ENCODE peak calls at places on chromosomes 12 and 14, in eight cellular contexts. One of them, this sample, is unnamed.

GRCh38 chr12:2329811-2330210 is 277.0 kb downstream of the CACNA1C start:
- DNase-seq in LNCaP clone FGC: no peak
- DNase-seq in AG04450: no peak
- DNase-seq in HFF-Myc: no peak
- DNase-seq in transverse colon: no peak
- DNase-seq in lower leg skin: no peak
- DNase-seq in heart right ventricle: no peak
- DNase-seq in psoas muscle: no peak
- DNase-seq in this sample: no peak

GRCh38 chr12:108773798-108774788 is 42.8 kb upstream of the CORO1C start:
- DNase-seq in AG04450: peak
- DNase-seq in lower leg skin: peak
- DNase-seq in HFF-Myc: peak
- DNase-seq in heart right ventricle: peak
- DNase-seq in LNCaP clone FGC: peak
- DNase-seq in transverse colon: peak
- DNase-seq in psoas muscle: peak
- DNase-seq in this sample: peak

GRCh38 chr12:93145086-93145485 is 216.0 kb upstream of the EEA1 start:
- DNase-seq in lower leg skin: no peak
- DNase-seq in LNCaP clone FGC: peak
- DNase-seq in heart right ventricle: no peak
- DNase-seq in psoas muscle: no peak
- DNase-seq in HFF-Myc: no peak
- DNase-seq in AG04450: no peak
- DNase-seq in transverse colon: no peak
- DNase-seq in this sample: no peak

GRCh38 chr14:50122291-50122690 is 5.9 kb upstream of the VCPKMT start:
- DNase-seq in LNCaP clone FGC: no peak
- DNase-seq in HFF-Myc: no peak
- DNase-seq in AG04450: no peak
- DNase-seq in transverse colon: no peak
- DNase-seq in lower leg skin: no peak
- DNase-seq in heart right ventricle: no peak
- DNase-seq in psoas muscle: no peak
- DNase-seq in this sample: no peak

GRCh38 chr12:93734784-93735183 is 57.6 kb downstream of the CRADD start:
- DNase-seq in HFF-Myc: no peak
- DNase-seq in heart right ventricle: no peak
- DNase-seq in transverse colon: no peak
- DNase-seq in lower leg skin: no peak
- DNase-seq in psoas muscle: no peak
- DNase-seq in LNCaP clone FGC: no peak
- DNase-seq in AG04450: no peak
- DNase-seq in this sample: no peak

GRCh38 chr14:101444116-101444515 is 117.2 kb upstream of the DIO3 start:
- DNase-seq in psoas muscle: no peak
- DNase-seq in LNCaP clone FGC: no peak
- DNase-seq in heart right ventricle: no peak
- DNase-seq in transverse colon: no peak
- DNase-seq in lower leg skin: no peak
- DNase-seq in AG04450: no peak
- DNase-seq in HFF-Myc: no peak
- DNase-seq in this sample: no peak

GRCh38 chr12:109686523-109686922 is 27.1 kb upstream of the FAM222A start:
- DNase-seq in psoas muscle: no peak
- DNase-seq in AG04450: no peak
- DNase-seq in lower leg skin: no peak
- DNase-seq in transverse colon: no peak
- DNase-seq in LNCaP clone FGC: no peak
- DNase-seq in heart right ventricle: no peak
- DNase-seq in HFF-Myc: no peak
- DNase-seq in this sample: no peak

GRCh38 chr14:59509101-59509500 is 24.8 kb downstream of the JKAMP start:
- DNase-seq in transverse colon: no peak
- DNase-seq in AG04450: no peak
- DNase-seq in psoas muscle: no peak
- DNase-seq in HFF-Myc: no peak
- DNase-seq in heart right ventricle: no peak
- DNase-seq in LNCaP clone FGC: no peak
- DNase-seq in lower leg skin: no peak
- DNase-seq in this sample: no peak

GRCh38 chr14:47846008-47846407 is 170.6 kb upstream of the MDGA2 start:
- DNase-seq in lower leg skin: no peak
- DNase-seq in HFF-Myc: no peak
- DNase-seq in transverse colon: no peak
- DNase-seq in psoas muscle: no peak
- DNase-seq in LNCaP clone FGC: no peak
- DNase-seq in heart right ventricle: no peak
- DNase-seq in AG04450: no peak
- DNase-seq in this sample: no peak

GRCh38 chr14:77878783-77879182 is 78.9 kb downstream of the ADCK1 start:
- DNase-seq in heart right ventricle: no peak
- DNase-seq in transverse colon: no peak
- DNase-seq in LNCaP clone FGC: no peak
- DNase-seq in AG04450: no peak
- DNase-seq in HFF-Myc: no peak
- DNase-seq in lower leg skin: no peak
- DNase-seq in psoas muscle: no peak
- DNase-seq in this sample: no peak

GRCh38 chr12:26614217-26614616 is 218.8 kb downstream of the ITPR2 start:
- DNase-seq in transverse colon: peak
- DNase-seq in psoas muscle: no peak
- DNase-seq in HFF-Myc: no peak
- DNase-seq in heart right ventricle: peak
- DNase-seq in LNCaP clone FGC: no peak
- DNase-seq in AG04450: no peak
- DNase-seq in lower leg skin: no peak
- DNase-seq in this sample: no peak

GRCh38 chr14:95496690-95497241 is 19.7 kb downstream of the SYNE3 start:
- DNase-seq in transverse colon: no peak
- DNase-seq in lower leg skin: no peak
- DNase-seq in heart right ventricle: no peak
- DNase-seq in AG04450: no peak
- DNase-seq in HFF-Myc: peak
- DNase-seq in psoas muscle: no peak
- DNase-seq in LNCaP clone FGC: no peak
- DNase-seq in this sample: no peak

GRCh38 chr12:110342157-110342556 is 61.1 kb downstream of the ATP2A2 start:
- DNase-seq in LNCaP clone FGC: no peak
- DNase-seq in heart right ventricle: no peak
- DNase-seq in HFF-Myc: no peak
- DNase-seq in AG04450: no peak
- DNase-seq in psoas muscle: no peak
- DNase-seq in transverse colon: no peak
- DNase-seq in lower leg skin: no peak
- DNase-seq in this sample: no peak

GRCh38 chr12:102026728-102027127 is 35.1 kb downstream of the WASHC3 start:
- DNase-seq in HFF-Myc: no peak
- DNase-seq in lower leg skin: no peak
- DNase-seq in LNCaP clone FGC: no peak
- DNase-seq in psoas muscle: no peak
- DNase-seq in AG04450: no peak
- DNase-seq in transverse colon: no peak
- DNase-seq in heart right ventricle: no peak
- DNase-seq in this sample: no peak

GRCh38 chr14:96484391-96484790 is 17.8 kb upstream of the PAPOLA start:
- DNase-seq in heart right ventricle: no peak
- DNase-seq in lower leg skin: no peak
- DNase-seq in HFF-Myc: no peak
- DNase-seq in transverse colon: no peak
- DNase-seq in LNCaP clone FGC: no peak
- DNase-seq in psoas muscle: no peak
- DNase-seq in AG04450: no peak
- DNase-seq in this sample: no peak

GRCh38 chr12:79706156-79706555 is 15.4 kb upstream of the PAWR start:
- DNase-seq in lower leg skin: no peak
- DNase-seq in LNCaP clone FGC: no peak
- DNase-seq in AG04450: no peak
- DNase-seq in heart right ventricle: no peak
- DNase-seq in psoas muscle: no peak
- DNase-seq in transverse colon: no peak
- DNase-seq in HFF-Myc: no peak
- DNase-seq in this sample: no peak

GRCh38 chr12:1809606-1810140 is 10.7 kb upstream of the LRTM2 start:
- DNase-seq in heart right ventricle: no peak
- DNase-seq in transverse colon: no peak
- DNase-seq in LNCaP clone FGC: no peak
- DNase-seq in AG04450: no peak
- DNase-seq in psoas muscle: peak
- DNase-seq in HFF-Myc: no peak
- DNase-seq in lower leg skin: no peak
- DNase-seq in this sample: peak

DNA sequence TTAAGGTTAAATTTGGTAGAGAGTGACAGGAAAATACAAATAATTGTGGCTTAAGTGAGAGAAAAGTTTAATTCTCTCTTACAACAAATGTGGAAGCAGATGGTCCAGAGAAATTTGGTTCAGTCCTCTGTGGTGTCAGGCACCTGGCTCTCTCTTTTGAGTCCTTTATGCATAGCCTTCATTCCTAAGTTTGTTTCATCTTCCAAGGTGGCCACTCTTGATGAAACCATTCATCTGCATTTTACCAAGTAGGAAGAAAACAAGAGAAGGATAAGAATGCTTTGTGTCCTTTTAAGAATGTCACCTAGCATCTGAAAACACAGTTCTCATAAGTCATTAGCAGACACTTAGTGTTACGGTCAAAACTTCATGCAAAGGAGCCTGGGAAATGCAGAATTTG is 442.5 kb downstream of the CCER1 start:
- DNase-seq in LNCaP clone FGC: no peak
- DNase-seq in transverse colon: no peak
- DNase-seq in heart right ventricle: no peak
- DNase-seq in HFF-Myc: no peak
- DNase-seq in lower leg skin: no peak
- DNase-seq in psoas muscle: no peak
- DNase-seq in AG04450: no peak
- DNase-seq in this sample: no peak
- H3K4me3 ChIP-seq in LNCaP clone FGC: no peak
- H3K4me3 ChIP-seq in transverse colon: no peak
- H3K4me3 ChIP-seq in heart right ventricle: no peak
- H3K4me3 ChIP-seq in HFF-Myc: no peak
- H3K4me3 ChIP-seq in lower leg skin: no peak
- H3K4me3 ChIP-seq in psoas muscle: no peak
- H3K4me3 ChIP-seq in AG04450: no peak
- H3K4me3 ChIP-seq in this sample: no peak

GRCh38 chr12:47754126-47754525 is 4.6 kb downstream of the RAPGEF3 start:
- DNase-seq in transverse colon: no peak
- DNase-seq in heart right ventricle: no peak
- DNase-seq in lower leg skin: no peak
- DNase-seq in HFF-Myc: no peak
- DNase-seq in AG04450: no peak
- DNase-seq in LNCaP clone FGC: no peak
- DNase-seq in psoas muscle: no peak
- DNase-seq in this sample: no peak
- H3K4me3 ChIP-seq in transverse colon: no peak
- H3K4me3 ChIP-seq in heart right ventricle: peak
- H3K4me3 ChIP-seq in lower leg skin: no peak
- H3K4me3 ChIP-seq in HFF-Myc: no peak
- H3K4me3 ChIP-seq in AG04450: no peak
- H3K4me3 ChIP-seq in LNCaP clone FGC: no peak
- H3K4me3 ChIP-seq in psoas muscle: peak
- H3K4me3 ChIP-seq in this sample: no peak

GRCh38 chr14:74478996-74479635 is 14.0 kb downstream of the NPC2 start:
- DNase-seq in heart right ventricle: no peak
- DNase-seq in HFF-Myc: no peak
- DNase-seq in lower leg skin: peak
- DNase-seq in AG04450: no peak
- DNase-seq in psoas muscle: no peak
- DNase-seq in transverse colon: no peak
- DNase-seq in LNCaP clone FGC: no peak
- DNase-seq in this sample: no peak

GRCh38 chr14:74475678-74476077 is 17.4 kb downstream of the NPC2 start:
- DNase-seq in AG04450: no peak
- DNase-seq in heart right ventricle: no peak
- DNase-seq in LNCaP clone FGC: no peak
- DNase-seq in transverse colon: no peak
- DNase-seq in lower leg skin: no peak
- DNase-seq in psoas muscle: no peak
- DNase-seq in HFF-Myc: no peak
- DNase-seq in this sample: no peak

GRCh38 chr14:74474376-74474775 is 18.7 kb downstream of the NPC2 start:
- DNase-seq in LNCaP clone FGC: no peak
- DNase-seq in lower leg skin: no peak
- DNase-seq in heart right ventricle: no peak
- DNase-seq in AG04450: no peak
- DNase-seq in HFF-Myc: no peak
- DNase-seq in transverse colon: no peak
- DNase-seq in psoas muscle: peak
- DNase-seq in this sample: no peak

GRCh38 chr14:74476107-74476506 is 17.0 kb downstream of the NPC2 start:
- DNase-seq in transverse colon: no peak
- DNase-seq in psoas muscle: no peak
- DNase-seq in HFF-Myc: no peak
- DNase-seq in lower leg skin: no peak
- DNase-seq in AG04450: no peak
- DNase-seq in heart right ventricle: peak
- DNase-seq in LNCaP clone FGC: no peak
- DNase-seq in this sample: no peak

DNA sequence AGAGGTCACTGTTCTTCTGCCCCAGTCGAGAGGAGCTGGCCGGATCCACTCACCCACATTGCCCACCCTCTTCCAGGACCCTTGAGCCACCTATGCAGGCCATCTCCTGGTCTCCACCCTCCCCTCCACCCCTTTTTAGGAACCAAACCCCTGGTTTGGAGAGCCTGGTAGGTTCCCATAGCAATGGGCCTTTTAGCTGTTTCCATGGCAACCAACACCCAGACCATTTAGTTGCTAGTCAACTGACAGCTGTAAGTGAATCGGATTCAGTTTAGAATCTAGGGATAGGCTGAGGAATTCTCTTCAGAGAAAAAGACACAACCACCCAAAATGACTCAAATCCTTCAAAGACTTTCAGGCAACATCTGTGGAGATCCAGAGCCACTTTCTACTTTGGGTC is 16.5 kb downstream of the NPC2 start:
- DNase-seq in psoas muscle: no peak
- DNase-seq in lower leg skin: no peak
- DNase-seq in heart right ventricle: no peak
- DNase-seq in AG04450: no peak
- DNase-seq in LNCaP clone FGC: no peak
- DNase-seq in transverse colon: no peak
- DNase-seq in HFF-Myc: no peak
- DNase-seq in this sample: no peak
- H3K4me3 ChIP-seq in psoas muscle: no peak
- H3K4me3 ChIP-seq in lower leg skin: no peak
- H3K4me3 ChIP-seq in heart right ventricle: no peak
- H3K4me3 ChIP-seq in AG04450: no peak
- H3K4me3 ChIP-seq in LNCaP clone FGC: no peak
- H3K4me3 ChIP-seq in transverse colon: no peak
- H3K4me3 ChIP-seq in HFF-Myc: no peak
- H3K4me3 ChIP-seq in this sample: no peak

DNA sequence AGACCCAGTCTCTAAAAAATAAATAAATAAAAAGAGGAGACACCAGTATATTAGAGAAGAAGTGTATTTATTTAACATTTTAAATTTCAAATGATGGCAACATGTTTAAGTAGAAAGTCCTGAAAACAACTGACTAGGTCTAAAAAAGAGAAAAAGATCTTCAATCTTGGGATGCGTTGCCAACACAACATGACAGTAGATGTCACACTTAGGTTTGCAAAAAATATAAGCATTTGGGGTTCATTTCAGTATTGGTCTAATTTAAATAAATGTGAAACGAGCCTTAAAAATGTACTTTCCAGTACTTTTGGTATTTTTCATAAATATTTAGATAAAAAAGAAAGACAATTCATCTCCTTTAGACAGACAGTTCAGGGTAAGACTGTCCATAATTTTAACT is 4.5 kb downstream of the C14orf93 start:
- DNase-seq in AG04450: no peak
- DNase-seq in HFF-Myc: no peak
- DNase-seq in psoas muscle: no peak
- DNase-seq in heart right ventricle: no peak
- DNase-seq in LNCaP clone FGC: no peak
- DNase-seq in transverse colon: no peak
- DNase-seq in lower leg skin: no peak
- DNase-seq in this sample: no peak
- H3K4me3 ChIP-seq in AG04450: no peak
- H3K4me3 ChIP-seq in HFF-Myc: no peak
- H3K4me3 ChIP-seq in psoas muscle: no peak
- H3K4me3 ChIP-seq in heart right ventricle: no peak
- H3K4me3 ChIP-seq in LNCaP clone FGC: no peak
- H3K4me3 ChIP-seq in transverse colon: no peak
- H3K4me3 ChIP-seq in lower leg skin: no peak
- H3K4me3 ChIP-seq in this sample: no peak

This sample was measured in mucosa of descending colon.